ENCODE peak calls at places on chromosome 21, in seven cellular contexts. X, J, G, N, P, T and V are unnamed samples.

GRCh38 chr21:32353002-32353711 is 39.7 kb downstream of the URB1 start:
- DNase-seq in X (no peak), P (peak), J (no peak), G (no peak), T (no peak), N (no peak), V (no peak)

GRCh38 chr21:42567181-42567560 is 53.5 kb downstream of the SLC37A1 start:
- DNase-seq in T (peak), J (no peak), X (no peak), N (no peak), G (no peak), P (peak), V (peak)

GRCh38 chr21:29322570-29322957 is 23.8 kb downstream of the BACH1 start:
- DNase-seq in X (no peak), G (no peak), P (no peak), J (no peak), N (no peak), T (no peak), V (no peak)

GRCh38 chr21:32308696-32309095 is 10.0 kb downstream of the MRAP start:
- DNase-seq in N (no peak), P (no peak), G (no peak), X (no peak), J (no peak), T (no peak), V (no peak)

GRCh38 chr21:14923468-14923867 is 141.3 kb downstream of the NRIP1 start:
- DNase-seq in T (no peak), N (no peak), G (no peak), J (peak), X (no peak), P (no peak), V (no peak)

GRCh38 chr21:14078746-14079375 is 131.9 kb downstream of the LIPI start:
- DNase-seq in P (no peak), G (no peak), X (no peak), J (no peak), T (no peak), N (no peak), V (no peak)

GRCh38 chr21:17512245-17513213 is at the start of gene CXADR:
- DNase-seq in G (no peak), T (peak), J (peak), X (peak), P (no peak), N (peak), V (no peak)

GRCh38 chr21:14752006-14752909 is 206.1 kb upstream of the SAMSN1 start:
- DNase-seq in J (no peak), G (no peak), X (no peak), N (no peak), T (no peak), P (no peak), V (no peak)

GRCh38 chr21:26777166-26777565 is 68.0 kb downstream of the ADAMTS1 start:
- DNase-seq in N (no peak), X (no peak), T (no peak), P (no peak), G (no peak), J (peak), V (peak)

GRCh38 chr21:42846221-42846620 is 33.1 kb downstream of the WDR4 start:
- DNase-seq in X (no peak), P (peak), G (no peak), J (no peak), N (no peak), T (no peak), V (no peak)

GRCh38 chr21:21210552-21210951 is 212.3 kb downstream of the NCAM2 start:
- DNase-seq in N (no peak), X (no peak), P (no peak), G (no peak), J (no peak), T (no peak), V (no peak)

GRCh38 chr21:15332572-15332971 is 267.8 kb upstream of the NRIP1 start:
- DNase-seq in G (no peak), P (no peak), X (no peak), N (peak), T (no peak), J (peak), V (no peak)

GRCh38 chr21:22890656-22891055 is 1892.4 kb downstream of the NCAM2 start:
- DNase-seq in T (no peak), P (no peak), G (no peak), J (no peak), X (no peak), N (no peak), V (no peak)

GRCh38 chr21:31530918-31531705 is 128.4 kb upstream of the SOD1 start:
- DNase-seq in X (no peak), G (no peak), N (no peak), P (no peak), T (peak), J (no peak), V (no peak)

GRCh38 chr21:38322551-38322950 is 65.8 kb downstream of the KCNJ15 start:
- DNase-seq in G (no peak), N (no peak), X (no peak), P (no peak), J (no peak), T (no peak), V (no peak)

GRCh38 chr21:15063081-15063820 is 1.5 kb downstream of the NRIP1 start:
- DNase-seq in T (no peak), X (no peak), P (no peak), G (no peak), N (no peak), J (peak), V (peak)

GRCh38 chr21:33657124-33657842 is 15.0 kb downstream of the ITSN1 start:
- DNase-seq in T (no peak), X (no peak), N (no peak), G (no peak), P (no peak), J (peak), V (no peak)

GRCh38 chr21:16773206-16773605 is 739.6 kb upstream of the CXADR start:
- DNase-seq in N (no peak), X (no peak), J (peak), T (no peak), G (no peak), P (no peak), V (peak)

GRCh38 chr21:33047231-33047630 is 21.5 kb downstream of the OLIG2 start:
- DNase-seq in G (no peak), T (no peak), P (no peak), X (peak), J (peak), N (no peak), V (no peak)

GRCh38 chr21:33640697-33641338 is 723 bp downstream of the CRYZL1 start:
- DNase-seq in G (no peak), J (peak), X (no peak), P (no peak), T (peak), N (no peak), V (no peak)

GRCh38 chr21:41712201-41712600 is 54.7 kb downstream of the RIPK4 start:
- DNase-seq in J (no peak), G (no peak), P (no peak), T (no peak), N (no peak), X (no peak), V (no peak)

GRCh38 chr21:33230518-33231324 is 983 bp downstream of the IFNAR2 start:
- DNase-seq in G (peak), X (peak), J (peak), P (peak), N (no peak), T (peak), V (peak)

GRCh38 chr21:24045775-24046215 is 1561.5 kb downstream of the MRPL39 start:
- DNase-seq in X (peak), T (peak), N (no peak), J (peak), P (peak), G (no peak), V (no peak)

GRCh38 chr21:24255591-24255990 is 1351.7 kb downstream of the MRPL39 start:
- DNase-seq in X (no peak), N (no peak), T (no peak), P (no peak), J (no peak), G (no peak), V (no peak)

GRCh38 chr21:14734191-14734590 is 188.1 kb upstream of the SAMSN1 start:
- DNase-seq in J (no peak), T (no peak), P (no peak), N (no peak), G (no peak), X (no peak), V (no peak)

GRCh38 chr21:31005019-31005418 is 33.3 kb downstream of the KRTAP19-8 start:
- DNase-seq in X (no peak), J (no peak), T (no peak), G (no peak), N (no peak), P (no peak), V (no peak)

GRCh38 chr21:19523731-19524130 is 1120.1 kb upstream of the TMPRSS15 start:
- DNase-seq in T (no peak), X (no peak), N (no peak), P (no peak), J (no peak), G (no peak), V (no peak)

GRCh38 chr21:18228060-18228739 is 16.4 kb upstream of the CHODL start:
- DNase-seq in G (no peak), N (no peak), X (no peak), T (no peak), J (no peak), P (no peak), V (no peak)

GRCh38 chr21:27298465-27298864 is 331.6 kb upstream of the ADAMTS5 start:
- DNase-seq in J (no peak), T (no peak), X (no peak), G (no peak), P (no peak), N (no peak), V (no peak)

GRCh38 chr21:42688841-42689371 is 35.5 kb downstream of the PDE9A start:
- DNase-seq in G (no peak), P (no peak), N (no peak), X (peak), T (no peak), J (no peak), V (no peak)

GRCh38 chr21:17911628-17912027 is 92.5 kb upstream of the C21orf91 start:
- DNase-seq in G (peak), X (no peak), J (no peak), T (no peak), N (no peak), P (no peak), V (no peak)

GRCh38 chr21:38289697-38290096 is 32.9 kb downstream of the KCNJ15 start:
- DNase-seq in N (peak), P (no peak), G (peak), X (peak), J (peak), T (no peak), V (peak)

GRCh38 chr21:9755611-9756010 is 765.8 kb upstream of the TPTE start:
- DNase-seq in T (no peak), N (no peak), J (no peak), P (no peak), G (no peak), X (no peak), V (no peak)

GRCh38 chr21:44054710-44055109 is 42.6 kb downstream of the TRAPPC10 start:
- DNase-seq in X (no peak), T (no peak), N (no peak), P (no peak), J (peak), G (no peak), V (no peak)
- H3K27ac ChIP-seq in X (peak), T (no peak), N (no peak), P (no peak), J (no peak), G (no peak), V (no peak)

GRCh38 chr21:28311776-28312175 is 680.9 kb downstream of the LTN1 start:
- DNase-seq in P (no peak), X (no peak), G (no peak), N (no peak), J (no peak), T (no peak), V (no peak)

GRCh38 chr21:28309596-28309995 is 683.1 kb downstream of the LTN1 start:
- DNase-seq in G (no peak), N (no peak), J (no peak), T (no peak), X (no peak), P (no peak), V (no peak)

GRCh38 chr21:28310711-28311110 is 682.0 kb downstream of the LTN1 start:
- DNase-seq in J (no peak), X (no peak), N (no peak), P (no peak), T (no peak), G (no peak), V (no peak)

GRCh38 chr21:28308516-28308915 is 684.2 kb downstream of the LTN1 start:
- DNase-seq in P (no peak), G (no peak), T (no peak), J (no peak), N (no peak), X (no peak), V (no peak)
- H3K27ac ChIP-seq in P (no peak), G (peak), T (no peak), J (no peak), N (no peak), X (no peak), V (no peak)

GRCh38 chr21:34688715-34689114 is 19.9 kb downstream of the CLIC6 start:
- DNase-seq in N (no peak), P (no peak), G (no peak), T (no peak), X (no peak), J (no peak), V (no peak)

GRCh38 chr21:34690041-34690792 is 21.4 kb downstream of the CLIC6 start:
- DNase-seq in T (peak), X (no peak), N (no peak), G (peak), P (no peak), J (no peak), V (no peak)

GRCh38 chr21:34692458-34693020 is 23.7 kb downstream of the CLIC6 start:
- DNase-seq in N (no peak), P (no peak), J (no peak), T (no peak), X (no peak), G (no peak), V (no peak)

GRCh38 chr21:34691396-34692032 is 22.7 kb downstream of the CLIC6 start:
- DNase-seq in G (peak), P (no peak), X (no peak), T (no peak), N (no peak), J (no peak), V (no peak)

GRCh38 chr21:34690793-34691175 is 22.0 kb downstream of the CLIC6 start:
- DNase-seq in P (no peak), T (no peak), X (no peak), N (no peak), J (no peak), G (no peak), V (no peak)
- H3K27ac ChIP-seq in P (peak), T (peak), X (no peak), N (no peak), J (no peak), G (peak), V (no peak)

GRCh38 chr21:45265721-45266517 is 21.8 kb downstream of the POFUT2 start:
- DNase-seq in N (no peak), T (no peak), G (no peak), J (no peak), P (peak), X (no peak), V (no peak)
- H3K27ac ChIP-seq in N (no peak), T (no peak), G (no peak), J (no peak), P (no peak), X (peak), V (no peak)

GRCh38 chr21:43930848-43931384 is 65.9 kb downstream of the AGPAT3 start:
- DNase-seq in P (no peak), X (peak), T (no peak), G (no peak), J (no peak), N (no peak), V (no peak)

GRCh38 chr21:43928726-43929125 is 63.7 kb downstream of the AGPAT3 start:
- DNase-seq in N (no peak), P (no peak), G (no peak), J (no peak), X (no peak), T (no peak), V (no peak)

GRCh38 chr21:43930074-43930847 is 65.2 kb downstream of the AGPAT3 start:
- DNase-seq in X (peak), P (no peak), G (no peak), N (no peak), J (no peak), T (no peak), V (no peak)

GRCh38 chr21:43928230-43928607 is 63.2 kb downstream of the AGPAT3 start:
- DNase-seq in T (no peak), G (no peak), N (no peak), J (no peak), P (no peak), X (no peak), V (no peak)

GRCh38 chr21:43929217-43929971 is 64.4 kb downstream of the AGPAT3 start:
- DNase-seq in P (no peak), X (peak), N (no peak), G (no peak), J (no peak), T (peak), V (no peak)
- H3K27ac ChIP-seq in P (peak), X (peak), N (no peak), G (no peak), J (no peak), T (no peak), V (no peak)

DNA sequence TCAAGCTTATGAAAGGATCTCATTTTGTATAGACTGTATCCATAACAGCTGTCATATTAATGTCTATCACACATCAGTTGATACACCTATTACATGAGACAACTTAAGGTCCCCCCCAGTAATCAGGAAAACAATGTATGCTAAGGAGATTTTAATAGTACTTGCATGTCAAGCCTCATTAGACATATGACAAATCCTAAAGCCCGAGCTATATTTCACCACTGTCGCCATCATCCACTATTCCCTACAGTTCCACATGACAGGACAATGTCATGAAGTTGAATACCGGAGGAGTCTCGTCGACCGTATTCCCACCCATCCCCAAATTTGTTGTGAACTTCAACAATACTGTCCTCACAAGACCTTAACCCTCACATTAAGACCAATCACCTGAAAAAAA is 3.4 kb downstream of the HMGN1 start:
- DNase-seq in J (no peak), X (no peak), N (no peak), P (no peak), T (no peak), G (no peak), V (no peak)
- H3K27ac ChIP-seq in J (no peak), X (no peak), N (no peak), P (no peak), T (no peak), G (no peak), V (no peak)

GRCh38 chr21:36702622-36702968 is 3.7 kb downstream of the SIM2 start:
- DNase-seq in G (no peak), P (no peak), J (no peak), N (no peak), X (no peak), T (no peak), V (no peak)
- H3K27ac ChIP-seq in G (peak), P (no peak), J (no peak), N (no peak), X (no peak), T (no peak), V (no peak)

GRCh38 chr21:46425566-46425965 is 33.1 kb upstream of the DIP2A start:
- DNase-seq in X (no peak), T (no peak), J (no peak), P (no peak), G (no peak), N (no peak), V (no peak)
- H3K27ac ChIP-seq in X (peak), T (no peak), J (no peak), P (no peak), G (no peak), N (no peak), V (no peak)